ENCODE peak calls at places on chromosomes 16 and 17, in five cellular contexts. Z is AG04450, W is fibroblast of mammary gland, X is AG09309, R is GM23248. T is an unnamed sample.

GRCh38 chr17:79993390-79994221 is 42.1 kb downstream of the TBC1D16 start:
- DNase-seq in R (peak; percentile 98), X (no peak), W (peak; percentile 93), Z (peak; percentile 84), T (peak; percentile 72)

GRCh38 chr17:27760069-27760885 is 40.1 kb downstream of the NOS2 start:
- DNase-seq in Z (no peak), R (peak; percentile 56), W (peak; percentile 35), X (no peak), T (peak; percentile 75)

GRCh38 chr17:40340880-40341807 is 23.4 kb downstream of the GJD3 start:
- DNase-seq in X (no peak), W (peak; percentile 58), R (peak; percentile 92), Z (no peak), T (peak; percentile 98)

GRCh38 chr17:4789701-4789950 is 862 bp downstream of the GLTPD2 start:
- DNase-seq in Z (no peak), R (no peak), W (no peak), X (no peak), T (no peak)

GRCh38 chr17:2122641-2123302 is 67.9 kb downstream of the HIC1 start:
- DNase-seq in W (peak; percentile 73), Z (peak; percentile 66), X (no peak), R (peak; percentile 14), T (peak; percentile 68)

GRCh38 chr16:47732122-47732805 is 271.1 kb downstream of the PHKB start:
- DNase-seq in W (peak; percentile 98), R (peak; percentile 73), Z (peak; percentile 53), X (peak; percentile 65), T (no peak)

GRCh38 chr17:68771867-68772515 is 170.8 kb upstream of the FAM20A start:
- DNase-seq in R (peak; percentile 82), X (no peak), Z (peak; percentile 50), W (peak; percentile 85), T (no peak)

GRCh38 chr16:65790768-65791167 is 575.7 kb upstream of the CDH5 start:
- DNase-seq in Z (no peak), R (no peak), W (no peak), X (no peak), T (no peak)

GRCh38 chr16:53429221-53429943 is 4.9 kb upstream of the RBL2 start:
- DNase-seq in W (peak; percentile 68), Z (peak; percentile 54), X (peak; percentile 37), R (peak; percentile 26), T (no peak)

GRCh38 chr16:82892327-82892726 is 265.6 kb downstream of the CDH13 start:
- DNase-seq in X (no peak), R (peak; percentile 28), W (no peak), Z (no peak), T (no peak)

DNA sequence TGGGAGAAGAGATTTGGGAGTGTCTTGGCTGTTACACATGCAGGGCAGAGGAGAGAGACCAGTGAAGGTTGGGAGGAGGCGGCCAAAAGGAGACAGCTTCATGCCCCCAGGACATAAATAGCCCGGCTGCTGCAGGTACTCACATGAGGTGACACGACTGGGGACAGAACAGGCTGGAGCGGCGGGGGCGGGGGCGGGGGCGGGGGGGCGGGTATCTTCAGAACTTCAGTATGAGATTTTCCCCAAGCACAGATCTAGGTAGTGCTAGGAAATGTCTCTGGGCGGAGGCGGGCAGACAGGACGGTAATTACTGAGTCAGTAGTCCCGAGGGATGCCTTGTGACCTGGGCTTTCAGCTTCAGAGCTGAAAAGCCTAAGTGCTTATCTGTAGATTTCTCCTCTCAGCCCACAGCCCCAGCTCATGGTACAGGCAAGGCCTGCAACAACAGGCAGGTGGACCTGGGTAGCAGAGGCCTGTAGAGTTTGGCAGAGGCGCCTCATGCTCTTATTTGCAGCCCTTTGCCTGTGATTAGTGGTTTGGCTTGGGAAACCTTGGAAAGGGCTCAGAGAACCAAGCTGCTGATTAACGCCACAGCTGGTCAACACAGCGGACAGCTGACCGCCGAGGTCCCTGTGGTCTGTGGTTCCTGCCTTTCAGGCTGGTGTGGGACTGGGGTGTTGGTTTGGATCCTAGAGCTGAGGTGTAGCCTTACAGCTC is 24.5 kb downstream of the UNK start:
- DNase-seq in Z (no peak), X (peak; percentile 20), R (peak; percentile 96), W (peak; percentile 93), T (peak; percentile 83)
- H3K4me3 ChIP-seq in Z (no peak overlapping the region), X (no peak overlapping the region), R (peak overlapping the region; percentile 9), W (no peak overlapping the region), T (no peak overlapping the region)

GRCh38 chr17:51256101-51256500 is 3.7 kb downstream of the MBTD1 start:
- DNase-seq in W (no peak), R (no peak), Z (no peak), X (no peak), T (no peak)
- H3K4me3 ChIP-seq in W (no peak overlapping the region), R (no peak overlapping the region), Z (no peak overlapping the region), X (no peak overlapping the region), T (no peak overlapping the region)

DNA sequence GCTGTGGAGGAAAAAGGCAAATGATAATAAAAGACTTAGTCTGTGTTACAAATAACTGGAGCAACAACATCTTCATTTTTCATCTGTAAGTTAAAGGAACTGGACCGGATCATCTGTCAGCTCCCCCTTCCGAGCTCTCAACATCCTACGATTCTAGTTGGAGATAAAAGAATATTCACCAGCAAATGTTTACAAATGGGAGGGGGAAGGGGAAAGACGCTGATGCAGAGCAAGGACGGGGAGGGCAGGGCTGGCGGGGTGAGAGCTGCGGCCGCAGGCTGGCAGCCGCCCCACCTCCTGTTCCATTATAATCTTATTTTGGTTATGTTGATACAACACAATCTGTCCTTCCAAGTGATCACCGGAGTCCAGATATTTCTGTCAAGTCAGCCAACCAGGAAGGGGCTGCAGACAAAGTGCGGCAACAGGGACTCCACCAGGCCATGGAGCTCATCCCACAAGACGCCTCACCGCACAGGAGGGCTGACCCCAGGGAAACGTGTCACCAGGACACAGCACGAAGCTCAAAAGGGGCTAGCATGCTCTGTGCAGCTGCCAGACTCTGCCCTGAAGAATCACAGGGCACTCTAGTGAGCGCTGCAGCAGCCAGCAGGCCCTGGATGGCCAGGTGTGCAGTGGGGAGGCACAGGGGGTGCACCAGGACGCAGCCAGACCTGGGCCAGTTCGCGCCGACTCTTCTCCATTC is 19.7 kb downstream of the FBXO31 start:
- DNase-seq in Z (no peak), R (no peak), X (no peak), W (peak; percentile 18), T (no peak)
- H3K4me3 ChIP-seq in Z (peak overlapping the region; percentile 10), R (no peak overlapping the region), X (no peak overlapping the region), W (no peak overlapping the region), T (no peak overlapping the region)

GRCh38 chr16:88782454-88783390 is 2.3 kb downstream of the PIEZO1 start:
- DNase-seq in W (peak; percentile 84), X (no peak), Z (no peak), R (peak; percentile 96), T (no peak)
- H3K4me3 ChIP-seq in W (peak overlapping the region; percentile 70), X (peak overlapping the region; percentile 58), Z (peak overlapping the region; percentile 75), R (peak overlapping the region; percentile 86), T (peak overlapping the region; percentile 96)

DNA sequence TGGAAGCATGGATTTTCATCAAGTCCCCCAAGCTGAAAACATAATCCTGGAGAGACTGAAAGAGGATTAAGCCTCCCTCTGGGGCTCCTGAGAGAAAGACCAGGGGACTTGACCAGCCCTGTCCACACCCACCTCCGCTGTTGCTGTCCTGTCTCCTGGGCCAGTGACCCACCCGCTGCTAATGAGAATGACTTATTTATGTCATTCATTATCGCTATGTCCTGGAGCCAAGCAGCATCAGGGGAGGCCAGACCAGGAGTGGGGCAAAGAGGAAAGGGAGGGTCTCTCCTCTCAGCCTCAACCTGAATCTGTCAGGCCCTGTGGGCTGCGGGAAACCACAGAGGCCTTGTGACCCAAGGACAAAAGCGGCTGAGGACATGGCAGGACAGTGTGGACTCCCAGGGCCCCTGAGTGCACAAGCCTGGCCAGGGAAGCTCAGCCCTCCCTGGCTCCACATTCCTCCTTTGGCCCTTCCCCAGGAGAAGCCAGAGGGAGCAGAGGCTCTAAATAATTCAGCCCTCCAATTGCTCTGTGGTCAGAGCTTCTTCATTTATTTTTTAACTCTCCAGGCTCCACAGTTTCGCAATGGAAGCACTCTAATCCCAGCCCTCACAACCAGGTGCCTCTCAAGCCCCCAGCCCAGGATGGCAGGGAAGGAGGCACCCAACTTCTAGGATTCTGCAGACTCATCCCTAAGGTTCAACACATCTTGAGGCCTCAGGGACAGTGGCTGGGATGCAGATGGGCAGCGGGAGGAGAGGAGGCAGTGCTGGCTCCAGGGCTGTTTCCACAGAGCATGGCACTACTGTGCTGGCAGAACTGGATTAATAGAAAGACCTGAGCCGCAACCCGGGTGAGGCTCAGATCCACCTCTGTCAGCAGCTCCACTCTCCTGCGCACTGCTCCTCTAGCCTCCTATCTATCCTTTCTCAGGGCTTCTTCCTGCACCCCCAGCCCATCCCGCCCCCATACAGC is 19.1 kb downstream of the CUEDC1 start:
- DNase-seq in Z (no peak), R (peak; percentile 77), X (no peak), W (peak; percentile 53), T (peak; percentile 77)
- H3K4me3 ChIP-seq in Z (peak overlapping the region; percentile 10), R (peak overlapping the region; percentile 31), X (no peak overlapping the region), W (no peak overlapping the region), T (no peak overlapping the region)

GRCh38 chr16:3152273-3153076 is 17.6 kb downstream of the ZNF213 start:
- DNase-seq in W (peak; percentile 91), Z (peak; percentile 78), X (peak; percentile 62), R (peak; percentile 87), T (peak; percentile 94)
- H3K4me3 ChIP-seq in W (peak overlapping the region; percentile 51), Z (peak overlapping the region; percentile 65), X (peak overlapping the region; percentile 51), R (peak overlapping the region; percentile 74), T (peak overlapping the region; percentile 58)

T was measured in tibial artery.